ENCODE peak calls at places on chromosome 2, in nine cellular contexts. One of them, this sample, is unnamed.

GRCh38 chr2:30664761-30665358 is 142.4 kb downstream of the CAPN13 start:
- DNase-seq in CD8-positive, alpha-beta memory T cell: no peak
- DNase-seq in heart left ventricle: no peak
- DNase-seq in CD4-positive, alpha-beta memory T cell: no peak
- DNase-seq in Panc1: no peak
- DNase-seq in psoas muscle: no peak
- DNase-seq in CD4-positive, CD25-positive, alpha-beta regulatory T cell: no peak
- DNase-seq in uterus: no peak
- DNase-seq in PC-3: peak
- DNase-seq in this sample: no peak

GRCh38 chr2:203583084-203583695 is 48.1 kb upstream of the RAPH1 start:
- DNase-seq in uterus: no peak
- DNase-seq in Panc1: no peak
- DNase-seq in CD4-positive, alpha-beta memory T cell: no peak
- DNase-seq in PC-3: no peak
- DNase-seq in CD4-positive, CD25-positive, alpha-beta regulatory T cell: no peak
- DNase-seq in heart left ventricle: no peak
- DNase-seq in psoas muscle: no peak
- DNase-seq in CD8-positive, alpha-beta memory T cell: no peak
- DNase-seq in this sample: no peak

GRCh38 chr2:199983534-199983933 is 28.2 kb downstream of the MAIP1 start:
- DNase-seq in PC-3: no peak
- DNase-seq in CD4-positive, CD25-positive, alpha-beta regulatory T cell: no peak
- DNase-seq in CD4-positive, alpha-beta memory T cell: no peak
- DNase-seq in uterus: no peak
- DNase-seq in CD8-positive, alpha-beta memory T cell: no peak
- DNase-seq in heart left ventricle: no peak
- DNase-seq in Panc1: no peak
- DNase-seq in psoas muscle: no peak
- DNase-seq in this sample: no peak

GRCh38 chr2:85213893-85214512 is 80.8 kb downstream of the TCF7L1 start:
- DNase-seq in psoas muscle: peak
- DNase-seq in PC-3: no peak
- DNase-seq in CD8-positive, alpha-beta memory T cell: no peak
- DNase-seq in CD4-positive, CD25-positive, alpha-beta regulatory T cell: no peak
- DNase-seq in Panc1: no peak
- DNase-seq in heart left ventricle: no peak
- DNase-seq in uterus: no peak
- DNase-seq in CD4-positive, alpha-beta memory T cell: no peak
- DNase-seq in this sample: no peak

GRCh38 chr2:71181316-71181715 is 45.6 kb downstream of the PAIP2B start:
- DNase-seq in CD8-positive, alpha-beta memory T cell: no peak
- DNase-seq in psoas muscle: no peak
- DNase-seq in uterus: no peak
- DNase-seq in heart left ventricle: no peak
- DNase-seq in CD4-positive, CD25-positive, alpha-beta regulatory T cell: no peak
- DNase-seq in PC-3: peak
- DNase-seq in Panc1: no peak
- DNase-seq in CD4-positive, alpha-beta memory T cell: no peak
- DNase-seq in this sample: no peak

GRCh38 chr2:70122470-70122869 is 35.2 kb downstream of the PCBP1 start:
- DNase-seq in PC-3: no peak
- DNase-seq in Panc1: no peak
- DNase-seq in CD4-positive, CD25-positive, alpha-beta regulatory T cell: no peak
- DNase-seq in heart left ventricle: no peak
- DNase-seq in CD4-positive, alpha-beta memory T cell: no peak
- DNase-seq in psoas muscle: no peak
- DNase-seq in uterus: no peak
- DNase-seq in CD8-positive, alpha-beta memory T cell: no peak
- DNase-seq in this sample: no peak

GRCh38 chr2:13401312-13401711 is 684.6 kb downstream of the TRIB2 start:
- DNase-seq in PC-3: no peak
- DNase-seq in Panc1: no peak
- DNase-seq in heart left ventricle: no peak
- DNase-seq in CD4-positive, CD25-positive, alpha-beta regulatory T cell: no peak
- DNase-seq in psoas muscle: no peak
- DNase-seq in uterus: no peak
- DNase-seq in CD8-positive, alpha-beta memory T cell: no peak
- DNase-seq in CD4-positive, alpha-beta memory T cell: no peak
- DNase-seq in this sample: no peak

GRCh38 chr2:217525076-217525475 is 477.7 kb downstream of the TNS1 start:
- DNase-seq in CD4-positive, alpha-beta memory T cell: no peak
- DNase-seq in CD8-positive, alpha-beta memory T cell: no peak
- DNase-seq in Panc1: no peak
- DNase-seq in uterus: no peak
- DNase-seq in psoas muscle: no peak
- DNase-seq in CD4-positive, CD25-positive, alpha-beta regulatory T cell: no peak
- DNase-seq in heart left ventricle: no peak
- DNase-seq in PC-3: no peak
- DNase-seq in this sample: no peak

GRCh38 chr2:223036756-223037432 is 15.1 kb upstream of the KCNE4 start:
- DNase-seq in uterus: no peak
- DNase-seq in Panc1: no peak
- DNase-seq in heart left ventricle: no peak
- DNase-seq in CD8-positive, alpha-beta memory T cell: no peak
- DNase-seq in psoas muscle: no peak
- DNase-seq in CD4-positive, CD25-positive, alpha-beta regulatory T cell: no peak
- DNase-seq in PC-3: no peak
- DNase-seq in CD4-positive, alpha-beta memory T cell: no peak
- DNase-seq in this sample: no peak

GRCh38 chr2:191001032-191001431 is 12.9 kb downstream of the STAT1 start:
- DNase-seq in uterus: no peak
- DNase-seq in CD4-positive, CD25-positive, alpha-beta regulatory T cell: no peak
- DNase-seq in Panc1: no peak
- DNase-seq in CD4-positive, alpha-beta memory T cell: no peak
- DNase-seq in PC-3: no peak
- DNase-seq in heart left ventricle: no peak
- DNase-seq in CD8-positive, alpha-beta memory T cell: no peak
- DNase-seq in psoas muscle: no peak
- DNase-seq in this sample: no peak

GRCh38 chr2:239956818-239957261 is 68.3 kb downstream of the NDUFA10 start:
- DNase-seq in heart left ventricle: peak
- DNase-seq in CD4-positive, alpha-beta memory T cell: no peak
- DNase-seq in Panc1: no peak
- DNase-seq in PC-3: no peak
- DNase-seq in uterus: no peak
- DNase-seq in CD4-positive, CD25-positive, alpha-beta regulatory T cell: no peak
- DNase-seq in psoas muscle: peak
- DNase-seq in CD8-positive, alpha-beta memory T cell: no peak
- DNase-seq in this sample: no peak

GRCh38 chr2:177245010-177245422 is 19.5 kb downstream of the NFE2L2 start:
- DNase-seq in PC-3: no peak
- DNase-seq in CD8-positive, alpha-beta memory T cell: no peak
- DNase-seq in psoas muscle: no peak
- DNase-seq in Panc1: peak
- DNase-seq in CD4-positive, alpha-beta memory T cell: no peak
- DNase-seq in CD4-positive, CD25-positive, alpha-beta regulatory T cell: no peak
- DNase-seq in heart left ventricle: no peak
- DNase-seq in uterus: no peak
- DNase-seq in this sample: no peak

DNA sequence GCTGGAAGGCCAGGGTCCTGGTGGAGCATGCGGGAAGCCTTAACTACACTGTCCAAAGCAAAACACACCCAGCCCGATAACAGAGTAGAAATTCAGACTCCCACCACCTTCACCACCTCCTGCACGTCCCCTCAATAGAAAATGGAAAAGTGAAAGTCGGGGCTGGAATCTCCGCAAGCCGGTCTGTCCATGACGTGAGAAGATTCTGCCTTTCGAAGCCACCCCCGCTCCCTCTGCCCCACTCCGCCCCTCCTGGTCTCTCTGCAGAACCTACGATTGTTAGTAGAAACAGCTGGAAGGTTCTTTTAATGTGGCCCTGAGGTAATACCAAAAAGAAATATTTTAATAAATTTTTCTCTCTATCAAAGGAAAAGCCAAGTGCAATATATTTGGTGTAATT is 116.4 kb downstream of the GBX2 start:
- DNase-seq in heart left ventricle: no peak
- DNase-seq in CD4-positive, CD25-positive, alpha-beta regulatory T cell: no peak
- DNase-seq in psoas muscle: no peak
- DNase-seq in CD8-positive, alpha-beta memory T cell: no peak
- DNase-seq in PC-3: no peak
- DNase-seq in CD4-positive, alpha-beta memory T cell: no peak
- DNase-seq in Panc1: no peak
- DNase-seq in uterus: no peak
- DNase-seq in this sample: no peak
- H3K4me3 ChIP-seq in heart left ventricle: no peak
- H3K4me3 ChIP-seq in CD4-positive, CD25-positive, alpha-beta regulatory T cell: no peak
- H3K4me3 ChIP-seq in psoas muscle: no peak
- H3K4me3 ChIP-seq in CD8-positive, alpha-beta memory T cell: no peak
- H3K4me3 ChIP-seq in PC-3: no peak
- H3K4me3 ChIP-seq in CD4-positive, alpha-beta memory T cell: no peak
- H3K4me3 ChIP-seq in Panc1: no peak
- H3K4me3 ChIP-seq in uterus: no peak
- H3K4me3 ChIP-seq in this sample: no peak

GRCh38 chr2:219251656-219252055 is 1.4 kb upstream of the TUBA4B start:
- DNase-seq in psoas muscle: no peak
- DNase-seq in uterus: no peak
- DNase-seq in Panc1: no peak
- DNase-seq in heart left ventricle: no peak
- DNase-seq in CD4-positive, alpha-beta memory T cell: no peak
- DNase-seq in CD4-positive, CD25-positive, alpha-beta regulatory T cell: no peak
- DNase-seq in CD8-positive, alpha-beta memory T cell: no peak
- DNase-seq in PC-3: no peak
- DNase-seq in this sample: no peak

GRCh38 chr2:219253753-219254589 is at the start of gene TUBA4A:
- DNase-seq in CD8-positive, alpha-beta memory T cell: peak
- DNase-seq in heart left ventricle: peak
- DNase-seq in Panc1: no peak
- DNase-seq in CD4-positive, CD25-positive, alpha-beta regulatory T cell: peak
- DNase-seq in uterus: peak
- DNase-seq in PC-3: peak
- DNase-seq in psoas muscle: peak
- DNase-seq in CD4-positive, alpha-beta memory T cell: peak
- DNase-seq in this sample: peak

GRCh38 chr2:219252900-219253752 is at the start of gene TUBA4B:
- DNase-seq in Panc1: no peak
- DNase-seq in uterus: no peak
- DNase-seq in CD4-positive, CD25-positive, alpha-beta regulatory T cell: peak
- DNase-seq in PC-3: peak
- DNase-seq in CD8-positive, alpha-beta memory T cell: peak
- DNase-seq in CD4-positive, alpha-beta memory T cell: peak
- DNase-seq in psoas muscle: peak
- DNase-seq in heart left ventricle: peak
- DNase-seq in this sample: no peak

GRCh38 chr2:219252084-219252483 is 959 bp upstream of the TUBA4B start:
- DNase-seq in CD8-positive, alpha-beta memory T cell: peak
- DNase-seq in psoas muscle: no peak
- DNase-seq in Panc1: no peak
- DNase-seq in CD4-positive, alpha-beta memory T cell: no peak
- DNase-seq in heart left ventricle: no peak
- DNase-seq in uterus: no peak
- DNase-seq in PC-3: peak
- DNase-seq in CD4-positive, CD25-positive, alpha-beta regulatory T cell: peak
- DNase-seq in this sample: no peak

DNA sequence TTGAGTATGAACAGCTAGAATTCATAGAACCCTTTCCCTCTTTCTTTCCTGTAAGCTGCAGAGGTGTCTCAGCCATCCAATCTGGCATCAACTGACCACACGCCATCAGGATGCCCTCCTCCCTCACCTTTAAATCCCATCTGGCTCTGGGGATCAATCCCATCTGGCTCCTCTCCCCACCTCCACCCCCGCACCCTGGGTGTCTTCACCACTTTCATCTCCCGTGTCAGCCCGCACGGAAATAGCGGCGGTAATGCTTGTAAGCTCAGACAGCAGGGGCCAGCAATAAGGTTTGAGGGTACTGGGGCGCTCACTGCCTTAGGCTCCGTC is 508 bp upstream of the TUBA4B start:
- DNase-seq in CD4-positive, CD25-positive, alpha-beta regulatory T cell: no peak
- DNase-seq in psoas muscle: no peak
- DNase-seq in Panc1: no peak
- DNase-seq in PC-3: no peak
- DNase-seq in uterus: no peak
- DNase-seq in CD4-positive, alpha-beta memory T cell: no peak
- DNase-seq in CD8-positive, alpha-beta memory T cell: no peak
- DNase-seq in heart left ventricle: no peak
- DNase-seq in this sample: no peak
- H3K4me3 ChIP-seq in CD4-positive, CD25-positive, alpha-beta regulatory T cell: peak
- H3K4me3 ChIP-seq in psoas muscle: peak
- H3K4me3 ChIP-seq in Panc1: peak
- H3K4me3 ChIP-seq in PC-3: peak
- H3K4me3 ChIP-seq in uterus: peak
- H3K4me3 ChIP-seq in CD4-positive, alpha-beta memory T cell: peak
- H3K4me3 ChIP-seq in CD8-positive, alpha-beta memory T cell: peak
- H3K4me3 ChIP-seq in heart left ventricle: peak
- H3K4me3 ChIP-seq in this sample: peak

GRCh38 chr2:134774074-134774742 is 55.4 kb upstream of the TMEM163 start:
- DNase-seq in PC-3: peak
- DNase-seq in CD4-positive, CD25-positive, alpha-beta regulatory T cell: no peak
- DNase-seq in CD8-positive, alpha-beta memory T cell: no peak
- DNase-seq in uterus: no peak
- DNase-seq in heart left ventricle: no peak
- DNase-seq in psoas muscle: no peak
- DNase-seq in CD4-positive, alpha-beta memory T cell: no peak
- DNase-seq in Panc1: no peak
- DNase-seq in this sample: no peak
- H3K4me3 ChIP-seq in PC-3: no peak
- H3K4me3 ChIP-seq in CD4-positive, CD25-positive, alpha-beta regulatory T cell: no peak
- H3K4me3 ChIP-seq in CD8-positive, alpha-beta memory T cell: no peak
- H3K4me3 ChIP-seq in uterus: no peak
- H3K4me3 ChIP-seq in heart left ventricle: no peak
- H3K4me3 ChIP-seq in psoas muscle: no peak
- H3K4me3 ChIP-seq in CD4-positive, alpha-beta memory T cell: no peak
- H3K4me3 ChIP-seq in Panc1: no peak
- H3K4me3 ChIP-seq in this sample: no peak

GRCh38 chr2:16747257-16747656 is 81.6 kb upstream of the CYRIA start:
- DNase-seq in CD8-positive, alpha-beta memory T cell: no peak
- DNase-seq in psoas muscle: no peak
- DNase-seq in heart left ventricle: no peak
- DNase-seq in Panc1: no peak
- DNase-seq in uterus: no peak
- DNase-seq in CD4-positive, CD25-positive, alpha-beta regulatory T cell: no peak
- DNase-seq in CD4-positive, alpha-beta memory T cell: no peak
- DNase-seq in PC-3: no peak
- DNase-seq in this sample: no peak

GRCh38 chr2:16747706-16748105 is 82.1 kb upstream of the CYRIA start:
- DNase-seq in CD4-positive, CD25-positive, alpha-beta regulatory T cell: no peak
- DNase-seq in CD4-positive, alpha-beta memory T cell: no peak
- DNase-seq in PC-3: no peak
- DNase-seq in uterus: no peak
- DNase-seq in psoas muscle: no peak
- DNase-seq in heart left ventricle: no peak
- DNase-seq in Panc1: no peak
- DNase-seq in CD8-positive, alpha-beta memory T cell: no peak
- DNase-seq in this sample: no peak

GRCh38 chr2:16746329-16746728 is 80.7 kb upstream of the CYRIA start:
- DNase-seq in uterus: no peak
- DNase-seq in CD4-positive, CD25-positive, alpha-beta regulatory T cell: no peak
- DNase-seq in heart left ventricle: no peak
- DNase-seq in CD8-positive, alpha-beta memory T cell: no peak
- DNase-seq in psoas muscle: no peak
- DNase-seq in CD4-positive, alpha-beta memory T cell: no peak
- DNase-seq in Panc1: no peak
- DNase-seq in PC-3: no peak
- DNase-seq in this sample: no peak

GRCh38 chr2:16746833-16747232 is 81.2 kb upstream of the CYRIA start:
- DNase-seq in Panc1: no peak
- DNase-seq in CD8-positive, alpha-beta memory T cell: no peak
- DNase-seq in uterus: no peak
- DNase-seq in heart left ventricle: no peak
- DNase-seq in CD4-positive, CD25-positive, alpha-beta regulatory T cell: no peak
- DNase-seq in CD4-positive, alpha-beta memory T cell: no peak
- DNase-seq in PC-3: no peak
- DNase-seq in psoas muscle: no peak
- DNase-seq in this sample: no peak

GRCh38 chr2:16750175-16750924 is 84.7 kb upstream of the CYRIA start:
- DNase-seq in CD4-positive, alpha-beta memory T cell: no peak
- DNase-seq in CD4-positive, CD25-positive, alpha-beta regulatory T cell: no peak
- DNase-seq in heart left ventricle: no peak
- DNase-seq in psoas muscle: no peak
- DNase-seq in Panc1: no peak
- DNase-seq in uterus: no peak
- DNase-seq in CD8-positive, alpha-beta memory T cell: no peak
- DNase-seq in PC-3: no peak
- DNase-seq in this sample: no peak
- H3K4me3 ChIP-seq in CD4-positive, alpha-beta memory T cell: no peak
- H3K4me3 ChIP-seq in CD4-positive, CD25-positive, alpha-beta regulatory T cell: no peak
- H3K4me3 ChIP-seq in heart left ventricle: no peak
- H3K4me3 ChIP-seq in psoas muscle: no peak
- H3K4me3 ChIP-seq in Panc1: no peak
- H3K4me3 ChIP-seq in uterus: no peak
- H3K4me3 ChIP-seq in CD8-positive, alpha-beta memory T cell: no peak
- H3K4me3 ChIP-seq in PC-3: no peak
- H3K4me3 ChIP-seq in this sample: no peak

This sample was measured in Jurkat, Clone E6-1.